ENCODE peak calls at places on chromosomes 6 and 20, in seven cellular contexts. C is upper lobe of left lung, Y is gastrocnemius medialis, W is mucosa of descending colon, U is upper lobe of right lung, A is lower lobe of right lung, G is heart left ventricle. F is an unnamed sample.

GRCh38 chr6:69584913-69585729 is 211.7 kb downstream of the LMBRD1 start:
- ATAC-seq in C (no peak), Y (no peak), W (no peak), U (no peak), A (no peak), G (peak; percentile 48), F (no peak)

GRCh38 chr6:116218172-116218633 is 35.7 kb downstream of the TSPYL4 start:
- ATAC-seq in C (peak; percentile 61), Y (no peak), W (no peak), U (no peak), A (no peak), G (no peak), F (no peak)

GRCh38 chr20:54004397-54004940 is 65.9 kb downstream of the BCAS1 start:
- ATAC-seq in C (no peak), Y (no peak), W (no peak), U (no peak), A (no peak), G (no peak), F (no peak)

GRCh38 chr6:7153807-7154206 is 46.0 kb downstream of the RREB1 start:
- ATAC-seq in C (no peak), Y (no peak), W (peak; percentile 7), U (no peak), A (no peak), G (no peak), F (no peak)

GRCh38 chr20:48800227-48800626 is 27.6 kb downstream of the PREX1 start:
- ATAC-seq in C (no peak), Y (no peak), W (no peak), U (no peak), A (no peak), G (peak; percentile 78), F (no peak)

GRCh38 chr20:41003143-41003932 is 25.3 kb upstream of the TOP1 start:
- ATAC-seq in C (peak; percentile 82), Y (peak; percentile 62), W (peak; percentile 90), U (peak; percentile 87), A (peak; percentile 85), G (peak; percentile 58), F (peak; percentile 90)

GRCh38 chr20:527571-527886 is 16.1 kb downstream of the CSNK2A1 start:
- ATAC-seq in C (no peak), Y (no peak), W (peak; percentile 55), U (no peak), A (no peak), G (no peak), F (no peak)

GRCh38 chr20:48733296-48733790 is 94.5 kb downstream of the PREX1 start:
- ATAC-seq in C (no peak), Y (no peak), W (peak; percentile 22), U (no peak), A (no peak), G (no peak), F (no peak)

GRCh38 chr20:12999201-12999600 is 9.6 kb upstream of the SPTLC3 start:
- ATAC-seq in C (no peak), Y (no peak), W (no peak), U (no peak), A (no peak), G (no peak), F (no peak)

GRCh38 chr20:25048519-25048952 is 9.4 kb downstream of the ACSS1 start:
- ATAC-seq in C (peak; percentile 6), Y (peak; percentile 28), W (no peak), U (peak; percentile 74), A (peak; percentile 47), G (no peak), F (no peak)

GRCh38 chr6:154705471-154706113 is 27.6 kb upstream of the SCAF8 start:
- ATAC-seq in C (peak; percentile 23), Y (no peak), W (no peak), U (no peak), A (no peak), G (peak; percentile 58), F (no peak)

GRCh38 chr6:152099816-152100618 is 292.5 kb downstream of the ESR1 start:
- ATAC-seq in C (peak; percentile 89), Y (peak; percentile 68), W (peak; percentile 50), U (peak; percentile 92), A (peak; percentile 86), G (peak; percentile 82), F (peak; percentile 64)

GRCh38 chr6:166470029-166470862 is 87.5 kb upstream of the MPC1 start:
- ATAC-seq in C (no peak), Y (no peak), W (no peak), U (no peak), A (no peak), G (no peak), F (no peak)

GRCh38 chr6:2388554-2389324 is 143.3 kb upstream of the GMDS start:
- ATAC-seq in C (no peak), Y (no peak), W (no peak), U (no peak), A (peak; percentile 17), G (no peak), F (no peak)

GRCh38 chr6:155116571-155116910 is 121.4 kb downstream of the TIAM2 start:
- ATAC-seq in C (no peak), Y (no peak), W (no peak), U (no peak), A (no peak), G (no peak), F (no peak)

GRCh38 chr6:110178626-110179405 is 654 bp downstream of the WASF1 start:
- ATAC-seq in C (peak; percentile 16), Y (no peak), W (peak; percentile 29), U (peak; percentile 28), A (peak; percentile 50), G (peak; percentile 27), F (peak; percentile 23)

GRCh38 chr20:17525650-17526049 is 5.5 kb downstream of the BFSP1 start:
- ATAC-seq in C (no peak), Y (no peak), W (peak; percentile 81), U (peak; percentile 78), A (peak; percentile 50), G (peak; percentile 36), F (peak; percentile 13)

GRCh38 chr20:50020283-50020682 is 37.5 kb downstream of the SNAI1 start:
- ATAC-seq in C (peak; percentile 42), Y (no peak), W (no peak), U (peak; percentile 64), A (peak; percentile 34), G (no peak), F (no peak)

GRCh38 chr6:16749516-16750485 is 11.5 kb downstream of the ATXN1 start:
- ATAC-seq in C (no peak), Y (no peak), W (no peak), U (no peak), A (no peak), G (no peak), F (no peak)

GRCh38 chr20:58906894-58907293 is 54.4 kb downstream of the GNAS start:
- ATAC-seq in C (peak; percentile 62), Y (peak; percentile 79), W (no peak), U (peak; percentile 70), A (peak; percentile 59), G (peak; percentile 3), F (no peak)

GRCh38 chr20:58906111-58906510 is 53.6 kb downstream of the GNAS start:
- ATAC-seq in C (no peak), Y (no peak), W (no peak), U (no peak), A (no peak), G (no peak), F (no peak)

GRCh38 chr20:58908216-58908615 is 55.7 kb downstream of the GNAS start:
- ATAC-seq in C (no peak), Y (no peak), W (no peak), U (no peak), A (no peak), G (no peak), F (no peak)

GRCh38 chr20:58908941-58909340 is 56.4 kb downstream of the GNAS start:
- ATAC-seq in C (no peak), Y (no peak), W (no peak), U (no peak), A (no peak), G (peak; percentile 30), F (no peak)

GRCh38 chr20:58907481-58908137 is 55.1 kb downstream of the GNAS start:
- ATAC-seq in C (peak; percentile 91), Y (peak; percentile 96), W (peak; percentile 88), U (peak; percentile 93), A (peak; percentile 95), G (peak; percentile 98), F (peak; percentile 96)
- H3K4me3 ChIP-seq in C (peak overlapping the region; percentile 27), Y (peak overlapping the region; percentile 40), W (no peak overlapping the region), U (peak overlapping the region; percentile 30), A (peak overlapping the region; percentile 38), G (peak overlapping the region; percentile 39), F (peak overlapping the region; percentile 20)

DNA sequence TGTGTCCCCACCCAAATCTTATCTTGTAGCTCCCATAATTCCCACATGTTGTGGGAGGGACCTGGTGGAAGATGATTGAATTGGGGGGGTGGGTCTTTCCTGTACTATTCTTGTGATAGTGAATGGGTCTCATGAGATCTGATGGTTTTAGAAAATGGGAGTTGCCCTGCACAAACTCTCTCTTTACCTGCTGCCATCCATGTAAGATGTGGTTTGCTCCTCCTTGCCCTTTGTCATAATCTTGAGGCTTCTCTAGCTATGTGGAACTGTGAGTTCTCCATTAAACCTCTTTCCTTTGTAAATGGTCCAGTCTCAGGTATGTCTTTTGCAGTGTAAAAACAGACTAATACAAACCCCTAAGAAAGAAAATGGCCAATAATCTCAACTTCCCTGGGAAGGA is 16.1 kb upstream of the SRPK1 start:
- ATAC-seq in C (no peak), Y (no peak), W (no peak), U (no peak), A (no peak), G (no peak), F (no peak)
- H3K4me3 ChIP-seq in C (no peak overlapping the region), Y (no peak overlapping the region), W (no peak overlapping the region), U (no peak overlapping the region), A (no peak overlapping the region), G (no peak overlapping the region), F (no peak overlapping the region)

GRCh38 chr6:41531591-41532582 is 14.3 kb upstream of the FOXP4 start:
- ATAC-seq in C (peak; percentile 71), Y (no peak), W (peak; percentile 37), U (peak; percentile 31), A (peak; percentile 39), G (peak; percentile 25), F (peak; percentile 27)
- H3K4me3 ChIP-seq in C (peak overlapping the region; percentile 7), Y (no peak overlapping the region), W (no peak overlapping the region), U (no peak overlapping the region), A (peak overlapping the region; percentile 21), G (no peak overlapping the region), F (no peak overlapping the region)

GRCh38 chr6:11672261-11672660 is 106.3 kb downstream of the ADTRP start:
- ATAC-seq in C (no peak), Y (no peak), W (no peak), U (no peak), A (no peak), G (no peak), F (no peak)

GRCh38 chr6:11672669-11673068 is 105.9 kb downstream of the ADTRP start:
- ATAC-seq in C (no peak), Y (no peak), W (no peak), U (no peak), A (no peak), G (no peak), F (no peak)

GRCh38 chr6:11667876-11668275 is 110.7 kb downstream of the ADTRP start:
- ATAC-seq in C (no peak), Y (no peak), W (no peak), U (no peak), A (no peak), G (no peak), F (no peak)

GRCh38 chr6:11665636-11666335 is 112.8 kb downstream of the ADTRP start:
- ATAC-seq in C (no peak), Y (no peak), W (no peak), U (no peak), A (no peak), G (no peak), F (no peak)

DNA sequence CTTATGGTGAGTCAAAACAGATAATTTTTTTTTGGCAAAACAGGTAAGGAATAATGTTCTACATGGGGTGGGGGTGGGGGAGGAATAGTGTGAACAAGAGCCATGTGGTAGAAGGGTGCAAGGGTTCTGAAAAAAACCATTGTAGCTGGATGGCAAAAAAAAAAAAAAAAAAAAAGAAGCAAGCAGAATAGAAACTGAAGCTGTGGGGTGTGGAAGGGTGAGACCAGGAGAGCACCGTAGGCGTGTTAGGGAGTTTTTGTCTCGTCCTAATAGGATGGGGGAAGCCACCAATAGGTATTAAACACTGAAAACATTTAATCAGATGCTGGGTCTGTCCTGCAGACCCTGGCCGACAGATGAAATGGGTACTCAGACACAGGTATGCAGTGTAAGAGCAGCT is 110.1 kb downstream of the ADTRP start:
- ATAC-seq in C (no peak), Y (no peak), W (no peak), U (no peak), A (no peak), G (no peak), F (no peak)
- H3K4me3 ChIP-seq in C (no peak overlapping the region), Y (no peak overlapping the region), W (no peak overlapping the region), U (no peak overlapping the region), A (no peak overlapping the region), G (no peak overlapping the region), F (no peak overlapping the region)

F was measured in gastroesophageal sphincter.